ENCODE peak calls at places on chromosome 14, in four cellular contexts. T is CD8-positive, alpha-beta memory T cell; H is colonic mucosa; S is mesenchymal stem cell. O is an unnamed sample. For H3K4me1, the result is how much of the 10 kb centered on the place peaks cover.

GRCh38 chr14:63542231-63542999 is 762 bp downstream of the PPP2R5E start:
- DNase-seq in T (no peak), S (peak), H (peak), O (peak)

GRCh38 chr14:105505101-105505500 is 14.1 kb downstream of the TEDC1 start:
- DNase-seq in T (no peak), H (no peak), S (no peak), O (no peak)

GRCh38 chr14:31930493-31931225 is 146.4 kb upstream of the ARHGAP5 start:
- DNase-seq in S (peak), H (no peak), T (no peak), O (no peak)

GRCh38 chr14:93430889-93431670 is at the start of gene UNC79:
- DNase-seq in H (no peak), T (no peak), S (no peak), O (no peak)

GRCh38 chr14:31932675-31933074 is 144.4 kb upstream of the ARHGAP5 start:
- DNase-seq in H (no peak), S (no peak), T (no peak), O (no peak)

GRCh38 chr14:97709552-97709951 is 912.4 kb downstream of the VRK1 start:
- DNase-seq in S (no peak), T (peak), H (no peak), O (no peak)

GRCh38 chr14:37889087-37889486 is 293.7 kb downstream of the TTC6 start:
- DNase-seq in T (no peak), H (no peak), S (no peak), O (no peak)

GRCh38 chr14:81472096-81472800 is 61.4 kb downstream of the SEL1L start:
- DNase-seq in S (no peak), H (no peak), T (no peak), O (no peak)

GRCh38 chr14:85618978-85619377 is 89.0 kb downstream of the FLRT2 start:
- DNase-seq in H (no peak), T (no peak), S (no peak), O (no peak)

GRCh38 chr14:36818212-36818611 is 156.6 kb downstream of the PAX9 start:
- DNase-seq in T (no peak), H (no peak), S (no peak), O (no peak)

GRCh38 chr14:69153848-69154208 is 909 bp upstream of the DCAF5 start:
- DNase-seq in T (no peak), S (no peak), H (peak), O (no peak)

GRCh38 chr14:70265422-70265821 is 76.7 kb upstream of the SLC8A3 start:
- DNase-seq in H (no peak), T (no peak), S (no peak), O (no peak)

GRCh38 chr14:77251870-77252269 is 19.1 kb downstream of the NGB start:
- DNase-seq in H (no peak), S (no peak), T (no peak), O (no peak)

GRCh38 chr14:44893535-44893934 is 68.2 kb downstream of the KLHL28 start:
- DNase-seq in H (no peak), T (no peak), S (no peak), O (no peak)

GRCh38 chr14:104643306-104643705 is 38.7 kb upstream of the TMEM179 start:
- DNase-seq in T (no peak), H (no peak), S (no peak), O (no peak)

GRCh38 chr14:99573000-99573330 is 31.0 kb downstream of the CCDC85C start:
- DNase-seq in S (no peak), H (no peak), T (no peak), O (no peak)
- H3K27ac ChIP-seq in S (no peak), H (peak), T (no peak), O (no peak)

DNA sequence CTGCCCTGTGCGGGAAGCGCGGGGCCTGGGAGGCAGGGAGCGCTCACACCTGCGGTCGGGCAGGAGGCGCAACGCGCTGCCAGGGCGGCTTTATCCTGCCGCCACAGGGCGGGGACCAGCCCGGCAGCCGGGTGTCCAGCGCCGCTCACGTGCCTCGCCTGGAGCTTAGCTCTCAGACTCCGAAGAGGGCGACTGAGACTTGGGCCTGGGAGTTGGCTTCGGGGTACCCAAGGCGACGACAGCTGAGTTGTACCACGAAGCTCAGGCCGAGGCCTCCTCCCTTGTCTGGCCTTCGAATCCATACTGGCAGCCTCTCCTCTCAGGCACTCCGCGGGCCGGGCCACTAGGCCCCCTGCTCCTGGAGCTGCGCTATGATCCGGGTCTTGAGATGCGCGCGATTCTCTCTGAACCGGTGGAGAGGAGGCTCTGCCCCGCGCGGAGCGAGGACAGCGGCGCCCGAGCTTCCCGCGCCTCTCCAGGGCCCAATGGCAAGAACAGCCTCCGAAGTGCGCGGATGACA is 6.9 kb downstream of the SIX1 start:
- DNase-seq in S (no peak), T (no peak), H (no peak), O (no peak)
- H3K4me3 ChIP-seq in S (peak), T (no peak), H (no peak), O (peak)

GRCh38 chr14:61718039-61718438 is 22.7 kb downstream of the HIF1A start:
- DNase-seq in T (no peak), H (no peak), S (no peak), O (no peak)

GRCh38 chr14:61713724-61714437 is 18.6 kb downstream of the HIF1A start:
- DNase-seq in H (no peak), S (no peak), T (no peak), O (no peak)

GRCh38 chr14:61719344-61720301 is 24.3 kb downstream of the HIF1A start:
- DNase-seq in T (no peak), H (no peak), S (no peak), O (no peak)

GRCh38 chr14:61720302-61720677 is 25.0 kb downstream of the HIF1A start:
- DNase-seq in H (no peak), T (no peak), S (peak), O (no peak)

DNA sequence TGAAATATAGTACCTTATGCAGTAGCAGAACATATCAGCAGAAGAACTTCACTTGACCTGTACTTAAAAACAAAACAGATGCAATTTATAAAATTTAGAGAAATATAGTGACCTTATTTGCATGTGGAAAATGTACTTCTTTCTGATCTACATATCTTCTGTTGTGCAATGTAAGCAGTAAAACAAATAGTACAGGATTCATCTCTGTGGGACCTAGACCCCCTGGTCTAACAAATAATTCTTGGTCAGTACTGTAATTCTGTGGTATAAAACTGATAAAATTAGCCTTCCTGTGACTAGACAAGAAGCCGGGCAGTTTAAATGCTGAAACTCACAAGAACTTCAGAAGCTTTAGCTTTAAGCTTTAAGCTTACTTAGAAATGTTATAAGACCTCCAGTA is 21.6 kb downstream of the HIF1A start:
- DNase-seq in H (no peak), T (no peak), S (no peak), O (no peak)
- H3K4me1 ChIP-seq in H (under half), T (half or more), S (under half), O (under half)

DNA sequence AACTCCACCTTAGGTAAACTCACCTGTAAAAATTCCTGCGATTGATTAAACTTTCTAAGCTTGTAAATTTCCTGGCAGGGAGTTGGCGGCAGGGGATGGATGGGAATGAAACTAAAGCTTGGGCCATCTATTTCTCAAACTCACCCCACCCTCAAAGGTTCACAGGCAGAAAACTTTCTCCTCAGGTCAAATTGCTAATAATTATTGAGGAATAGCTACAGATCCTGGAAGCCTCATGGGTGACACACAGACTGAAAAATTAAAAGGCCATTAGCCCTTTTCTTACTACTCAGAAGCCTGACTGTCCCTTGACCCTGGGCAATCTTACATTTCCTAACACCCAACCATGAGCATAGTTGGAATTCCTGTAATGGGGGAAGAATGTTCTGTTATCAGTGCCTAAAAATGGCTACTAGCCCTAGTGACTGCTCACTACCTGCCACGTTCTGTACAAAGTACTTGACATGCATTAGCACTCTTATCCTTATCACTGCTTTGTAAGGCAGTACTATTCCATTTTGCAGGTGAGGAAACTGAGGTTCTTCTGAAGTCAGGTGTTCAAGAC is 12.4 kb upstream of the SYNDIG1L start:
- DNase-seq in T (no peak), S (no peak), H (no peak), O (no peak)
- H3K27ac ChIP-seq in T (no peak), S (no peak), H (no peak), O (no peak)

DNA sequence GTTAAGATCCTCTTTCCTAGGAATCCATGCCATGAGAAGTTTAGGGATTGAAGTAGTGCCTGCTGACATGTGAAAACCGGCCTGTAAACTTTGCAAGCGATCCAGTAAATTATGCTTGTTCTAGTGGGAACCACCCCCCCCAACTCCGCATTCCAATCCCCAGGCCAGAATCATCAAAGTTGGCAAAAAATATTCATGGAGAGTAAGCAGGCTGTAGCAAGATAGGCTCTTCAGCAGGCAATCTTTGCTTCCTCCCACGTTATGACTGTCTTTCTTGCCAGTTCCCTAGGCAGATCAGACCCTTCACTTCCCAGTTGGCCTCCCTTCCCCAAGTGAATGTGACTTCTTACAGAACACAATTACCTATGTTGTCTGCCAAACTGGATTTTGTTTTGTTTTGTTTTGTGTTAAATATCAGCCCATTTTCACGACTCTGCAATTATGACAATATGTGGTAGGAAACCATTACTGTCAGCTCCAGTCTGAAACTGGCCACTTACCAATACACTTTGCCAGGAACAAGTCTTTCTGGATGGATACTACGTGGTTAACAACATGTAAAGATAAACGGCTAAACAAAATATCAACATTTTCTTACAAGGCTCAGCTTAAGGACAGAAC is 1.1 kb upstream of the PTGER2 start:
- DNase-seq in S (peak), T (no peak), H (no peak), O (no peak)
- H3K4me3 ChIP-seq in S (peak), T (peak), H (peak), O (no peak)

GRCh38 chr14:22819191-22819988 is 4.2 kb upstream of the SLC7A7 start:
- DNase-seq in T (no peak), S (peak), H (peak), O (peak)
- H3K4me1 ChIP-seq in T (under half), S (under half), H (under half), O (under half)

DNA sequence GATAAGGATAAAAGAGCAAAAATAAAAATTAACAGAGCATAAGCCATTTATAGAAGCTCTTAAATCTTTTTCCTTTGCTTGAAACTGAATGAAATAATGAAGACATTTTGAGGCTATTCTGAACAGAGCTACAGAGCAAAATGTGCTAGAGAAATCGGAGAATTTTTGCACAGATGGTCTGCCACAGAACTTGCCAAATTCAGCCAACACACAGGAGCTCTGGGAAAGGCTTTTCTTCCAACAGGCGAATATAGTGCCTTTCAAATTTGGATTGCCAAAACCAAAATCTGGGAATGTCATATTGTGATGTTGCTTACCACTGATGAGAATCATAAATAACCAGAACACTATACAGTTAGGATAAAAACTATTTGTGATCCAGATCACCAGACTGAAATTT is 406.3 kb downstream of the RPL10L start:
- DNase-seq in H (no peak), T (no peak), S (no peak), O (no peak)
- H3K27ac ChIP-seq in H (no peak), T (no peak), S (no peak), O (no peak)

DNA sequence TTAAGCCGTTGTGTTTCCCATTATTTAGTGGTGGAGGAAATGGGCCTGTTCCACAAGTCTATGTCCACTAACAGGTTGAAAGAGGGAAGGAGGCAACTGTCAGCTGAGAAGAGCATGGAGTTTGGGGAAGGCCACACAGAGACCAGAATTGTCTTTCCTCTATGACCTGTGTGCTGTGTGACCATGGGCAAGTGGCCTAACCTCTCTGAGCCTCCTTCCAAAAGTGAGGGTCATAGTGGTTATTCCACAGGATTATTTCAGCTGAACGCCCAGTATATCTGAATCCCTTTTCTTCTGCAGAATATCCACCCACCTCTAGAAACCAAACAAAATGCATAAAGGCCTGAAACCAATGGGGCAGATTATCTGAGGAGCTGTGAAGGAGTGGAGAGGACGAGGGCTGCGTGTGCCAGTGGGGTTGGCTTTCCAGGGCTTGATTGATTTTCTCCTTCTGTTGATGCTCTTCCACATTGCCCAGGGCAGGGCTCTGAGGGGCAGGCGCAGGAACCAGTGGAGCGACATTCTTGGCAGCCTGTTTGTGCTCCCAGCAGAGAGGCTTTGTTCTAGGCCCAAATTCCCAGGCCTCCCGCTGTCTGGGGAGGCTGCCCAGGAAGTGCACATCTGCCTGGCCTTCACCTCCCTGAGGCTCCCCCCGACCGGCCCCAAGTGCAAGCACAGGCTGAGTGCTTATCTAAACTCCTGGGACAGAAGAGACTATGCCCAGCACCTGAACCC is 452.7 kb downstream of the BCL11B start:
- DNase-seq in T (no peak), S (no peak), H (no peak), O (no peak)
- H3K4me3 ChIP-seq in T (no peak), S (no peak), H (no peak), O (no peak)